ENCODE peak calls at places on chromosomes 16 and 17, in eight cellular contexts. F, E, J, V, Z, W, C and O are unnamed samples.

GRCh38 chr16:4215106-4215505 is 26.8 kb downstream of the SRL start:
- DNase-seq in Z (no peak), W (no peak), F (no peak), J (no peak), C (no peak), V (no peak), E (no peak), O (no peak)

GRCh38 chr16:52095466-52095865 is 451.5 kb downstream of the TOX3 start:
- DNase-seq in F (no peak), E (no peak), J (no peak), Z (no peak), W (no peak), V (no peak), C (no peak), O (no peak)

GRCh38 chr16:88296437-88297177 is 86.2 kb upstream of the ZNF469 start:
- DNase-seq in C (no peak), Z (no peak), V (no peak), J (no peak), F (no peak), E (no peak), W (no peak), O (no peak)

GRCh38 chr16:47939690-47940089 is 216.1 kb downstream of the ABCC12 start:
- DNase-seq in V (no peak), F (no peak), W (no peak), Z (no peak), J (no peak), E (no peak), C (no peak), O (no peak)

GRCh38 chr17:80822700-80823410 is 168.8 kb upstream of the CHMP6 start:
- DNase-seq in W (no peak), J (no peak), E (no peak), F (no peak), V (no peak), C (no peak), Z (peak), O (no peak)

GRCh38 chr17:68734911-68735310 is 133.7 kb upstream of the FAM20A start:
- DNase-seq in E (no peak), C (no peak), W (no peak), J (no peak), F (no peak), Z (no peak), V (no peak), O (no peak)

GRCh38 chr17:31144427-31144826 is 49.6 kb downstream of the NF1 start:
- DNase-seq in J (no peak), C (no peak), E (no peak), W (no peak), V (no peak), Z (no peak), F (no peak), O (no peak)

GRCh38 chr16:566475-567361 is at the start of gene NHLRC4:
- DNase-seq in Z (no peak), V (peak), W (peak), E (no peak), F (peak), C (peak), J (peak), O (no peak)

GRCh38 chr16:81861503-81861902 is 82.4 kb downstream of the PLCG2 start:
- DNase-seq in J (no peak), E (no peak), C (no peak), F (no peak), V (no peak), W (no peak), Z (no peak), O (no peak)

GRCh38 chr16:10976663-10977062 is 32.3 kb downstream of the CLEC16A start:
- DNase-seq in C (no peak), Z (no peak), V (no peak), E (no peak), F (no peak), W (no peak), J (no peak), O (no peak)

GRCh38 chr16:17544785-17545184 is 74.0 kb upstream of the XYLT1 start:
- DNase-seq in Z (no peak), J (no peak), V (peak), C (peak), W (no peak), E (peak), F (no peak), O (no peak)

GRCh38 chr17:1431631-1432104 is 24.4 kb downstream of the CRK start:
- DNase-seq in F (no peak), J (no peak), Z (no peak), V (no peak), C (no peak), W (no peak), E (no peak), O (no peak)

GRCh38 chr16:8730335-8730915 is 56.0 kb downstream of the ABAT start:
- DNase-seq in V (no peak), Z (peak), C (no peak), J (no peak), E (no peak), F (no peak), W (no peak), O (no peak)

GRCh38 chr17:948284-948852 is 31.2 kb downstream of the NXN start:
- DNase-seq in Z (no peak), F (no peak), J (no peak), E (no peak), C (no peak), W (no peak), V (no peak), O (no peak)

GRCh38 chr17:78144146-78144719 is 2.0 kb upstream of the C17orf99 start:
- DNase-seq in Z (peak), E (peak), F (peak), J (no peak), C (peak), V (peak), W (no peak), O (no peak)

GRCh38 chr17:67076290-67076689 is 31.9 kb downstream of the CACNG1 start:
- DNase-seq in W (no peak), J (no peak), F (no peak), V (no peak), E (no peak), C (no peak), Z (peak), O (no peak)

GRCh38 chr16:12100124-12100647 is 123.7 kb downstream of the SNX29 start:
- DNase-seq in V (no peak), C (no peak), W (no peak), Z (no peak), E (no peak), J (no peak), F (no peak), O (no peak)

GRCh38 chr17:36529121-36529520 is 5.5 kb downstream of the MYO19 start:
- DNase-seq in Z (no peak), E (peak), V (no peak), J (no peak), F (no peak), W (no peak), C (no peak), O (no peak)

GRCh38 chr17:17300624-17301568 is 2.3 kb upstream of the NT5M start:
- DNase-seq in Z (no peak), V (no peak), J (no peak), W (no peak), F (peak), C (no peak), E (peak), O (no peak)

GRCh38 chr16:22120440-22120839 is 28.1 kb downstream of the VWA3A start:
- DNase-seq in Z (no peak), C (no peak), W (no peak), J (no peak), V (no peak), E (no peak), F (no peak), O (no peak)

GRCh38 chr17:76929148-76929547 is 60.9 kb downstream of the MGAT5B start:
- DNase-seq in W (no peak), V (no peak), C (no peak), E (no peak), J (no peak), F (no peak), Z (no peak), O (no peak)

GRCh38 chr16:89581861-89582563 is 6.5 kb downstream of the CPNE7 start:
- DNase-seq in E (peak), Z (peak), W (no peak), J (no peak), F (peak), V (no peak), C (no peak), O (no peak)

GRCh38 chr16:1082266-1082951 is 9.9 kb downstream of the SSTR5 start:
- DNase-seq in F (no peak), W (no peak), E (no peak), J (no peak), C (no peak), Z (no peak), V (no peak), O (no peak)

GRCh38 chr16:70276392-70276791 is 12.9 kb downstream of the AARS1 start:
- DNase-seq in E (no peak), W (no peak), V (no peak), J (no peak), Z (no peak), F (no peak), C (no peak), O (no peak)

GRCh38 chr17:81844887-81845286 is 10.0 kb upstream of the PPP1R27 start:
- DNase-seq in E (no peak), F (no peak), W (no peak), Z (no peak), V (no peak), J (no peak), C (no peak), O (no peak)

GRCh38 chr16:50467943-50468748 is 80.0 kb upstream of the NKD1 start:
- DNase-seq in E (no peak), F (peak), C (peak), Z (peak), W (no peak), V (no peak), J (no peak), O (no peak)

GRCh38 chr17:3657588-3657869 is 10.8 kb downstream of the TAX1BP3 start:
- DNase-seq in V (no peak), J (no peak), E (no peak), Z (no peak), F (no peak), W (no peak), C (no peak), O (no peak)

GRCh38 chr17:45812102-45812501 is 28.0 kb downstream of the CRHR1 start:
- DNase-seq in J (no peak), F (no peak), E (peak), V (no peak), W (no peak), C (no peak), Z (no peak), O (no peak)
- TF ChIP-seq POLR2A in J (no peak), F (no peak), E (no peak), V (no peak), W (no peak), C (no peak), Z (no peak), O (no peak)

DNA sequence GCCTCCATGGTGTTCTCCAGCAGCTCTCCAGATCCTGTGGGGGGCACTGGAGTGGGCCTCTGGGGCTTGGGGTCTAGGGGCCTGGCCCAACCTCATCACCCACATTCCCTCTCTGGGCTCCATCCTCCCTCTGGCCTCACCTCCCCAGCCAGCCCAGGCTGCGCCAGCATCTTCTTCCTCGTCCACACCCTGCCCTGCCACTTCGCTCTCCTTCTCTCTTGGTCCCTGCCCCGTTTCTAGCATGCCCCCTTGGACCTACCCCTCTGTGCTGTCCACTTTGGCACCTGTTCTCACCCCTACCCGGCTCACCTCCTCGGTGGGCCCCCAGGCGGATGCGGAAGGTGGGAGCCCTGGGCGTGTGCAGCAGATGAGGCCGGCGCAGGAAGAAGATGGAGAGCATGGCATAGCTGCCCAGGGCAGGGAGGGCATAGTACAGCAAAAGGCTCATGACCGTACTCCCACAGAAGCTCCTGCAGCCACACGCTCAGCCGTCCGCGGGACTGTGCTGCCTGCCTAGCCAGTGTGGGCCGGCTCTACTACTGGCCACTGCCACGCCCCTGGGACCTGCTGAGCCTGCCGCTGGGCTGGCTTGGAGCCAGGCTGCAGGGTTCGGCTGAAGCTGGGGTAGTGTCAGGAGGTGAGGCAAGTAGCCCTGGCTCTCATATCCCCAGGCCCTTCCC is at the start of gene GDPD3:
- DNase-seq in F (peak), Z (no peak), V (no peak), J (no peak), C (no peak), E (no peak), W (no peak), O (no peak)
- TF ChIP-seq POLR2A in F (peak), Z (no peak), V (no peak), J (no peak), C (no peak), E (no peak), W (no peak), O (no peak)

DNA sequence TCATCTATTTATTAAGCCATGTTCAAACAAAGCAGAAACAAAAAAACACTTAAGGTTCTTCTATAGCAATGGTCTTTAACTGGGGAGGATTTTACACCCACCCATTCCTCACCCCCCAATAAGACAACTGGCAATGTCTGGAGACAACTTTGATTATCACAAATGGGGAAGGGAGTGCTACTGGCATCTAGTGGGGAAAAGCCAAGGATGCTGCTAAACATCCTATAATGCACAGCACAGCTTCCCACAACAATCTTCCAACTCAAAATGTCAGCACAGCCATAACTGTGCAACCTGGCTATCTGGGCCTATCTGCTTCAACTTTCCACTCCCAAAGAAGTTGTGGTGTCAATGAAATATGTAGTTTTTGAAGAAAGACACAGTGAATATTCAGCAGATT is 1044.4 kb downstream of the CDH8 start:
- DNase-seq in Z (no peak), V (no peak), J (no peak), C (no peak), E (no peak), W (no peak), F (no peak), O (no peak)
- TF ChIP-seq POLR2A in Z (no peak), V (no peak), J (no peak), C (no peak), E (no peak), W (no peak), F (no peak), O (no peak)

DNA sequence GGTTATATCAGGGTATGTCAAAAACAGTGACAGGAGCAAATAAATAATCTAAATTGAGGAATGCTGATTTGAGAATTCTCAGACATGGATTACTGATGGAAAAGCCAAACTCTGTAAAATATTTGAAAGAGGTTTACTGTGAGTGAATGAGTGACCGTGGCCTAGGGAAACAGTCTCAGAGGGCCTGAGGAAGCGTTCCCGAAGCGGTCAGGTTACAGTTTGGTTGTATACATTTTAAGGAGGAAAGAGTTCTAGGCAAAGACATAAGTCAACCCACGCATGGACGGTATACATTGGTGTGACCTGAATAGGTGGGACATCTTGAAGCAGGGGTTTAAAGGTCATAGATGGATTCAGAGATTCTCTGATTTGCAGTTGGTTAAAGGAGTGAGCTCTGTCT is 771.7 kb downstream of the KCNJ18 start:
- DNase-seq in E (no peak), C (peak), W (no peak), V (no peak), J (no peak), Z (no peak), F (no peak), O (no peak)
- TF ChIP-seq POLR2A in E (no peak), C (no peak), W (no peak), V (no peak), J (no peak), Z (no peak), F (no peak), O (no peak)

GRCh38 chr16:66290431-66290830 is 76.1 kb upstream of the CDH5 start:
- DNase-seq in J (no peak), F (no peak), Z (peak), E (no peak), C (peak), V (no peak), W (no peak), O (peak)
- TF ChIP-seq POLR2A in J (no peak), F (no peak), Z (no peak), E (no peak), C (no peak), V (no peak), W (no peak), O (no peak)

DNA sequence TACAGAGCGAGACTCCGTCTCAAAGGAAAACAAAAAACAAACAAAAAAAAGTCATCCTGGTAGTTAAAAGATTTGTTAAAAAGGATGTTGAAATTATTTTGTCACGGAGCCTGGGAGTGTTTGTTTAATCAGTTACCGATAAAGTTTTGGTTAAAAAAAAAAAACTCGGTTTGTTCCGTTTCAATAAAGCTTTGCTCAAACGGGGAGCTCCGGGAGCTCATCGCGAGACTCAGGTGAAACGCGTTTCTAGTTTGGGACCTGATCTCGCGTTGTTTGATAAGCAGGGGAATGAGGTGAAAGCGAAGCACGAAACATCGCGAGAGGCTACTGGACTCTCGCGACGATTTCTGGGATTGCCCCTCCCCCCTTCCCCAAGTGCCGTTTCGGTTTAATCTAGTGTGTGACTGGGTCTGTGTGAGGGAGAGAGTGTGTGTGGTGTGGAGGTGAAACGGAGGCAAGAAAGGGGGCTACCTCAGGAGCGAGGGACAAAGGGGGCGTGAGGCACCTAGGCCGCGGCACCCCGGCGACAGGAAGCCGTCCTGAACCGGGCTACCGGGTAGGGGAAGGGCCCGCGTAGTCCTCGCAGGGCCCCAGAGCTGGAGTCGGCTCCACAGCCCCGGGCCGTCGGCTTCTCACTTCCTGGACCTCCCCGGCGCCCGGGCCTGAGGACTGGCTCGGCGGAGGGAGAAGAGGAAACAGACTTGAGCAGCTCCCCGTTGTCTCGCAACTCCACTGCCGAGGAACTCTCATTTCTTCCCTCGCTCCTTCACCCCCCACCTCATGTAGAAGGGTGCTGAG is at the start of gene CDK12:
- DNase-seq in C (peak), E (peak), W (peak), F (peak), V (peak), Z (peak), J (peak), O (peak)
- TF ChIP-seq POLR2A in C (no peak), E (peak), W (peak), F (peak), V (peak), Z (peak), J (peak), O (peak)

GRCh38 chr16:30609928-30610839 is at the start of gene ZNF689:
- DNase-seq in E (peak), C (peak), W (peak), V (peak), Z (peak), J (peak), F (peak), O (peak)
- TF ChIP-seq POLR2A in E (peak), C (no peak), W (no peak), V (no peak), Z (peak), J (peak), F (peak), O (no peak)